ENCODE peak calls at places on chromosomes 7 and 10, in seven cellular contexts. E is IMR-90, Q is neuronal stem cell, B is H9, U is mesenchymal stem cell, A is trophoblast cell, L is H1. Y is an unnamed sample.
A peak's percentile ranks its signal among the peaks of the same experiment; 100 is the strongest.

GRCh38 chr7:117937049-117937448 is 63.8 kb upstream of the CTTNBP2 start:
- DNase-seq in E (no peak), Q (no peak), B (no peak), U (no peak), A (no peak), L (no peak), Y (no peak)

GRCh38 chr7:12705878-12706277 is 18.4 kb downstream of the ARL4A start:
- DNase-seq in E (no peak), Q (no peak), B (no peak), U (no peak), A (no peak), L (no peak), Y (no peak)

GRCh38 chr7:49264530-49264929 is 340.2 kb downstream of the CDC14C start:
- DNase-seq in E (no peak), Q (no peak), B (no peak), U (no peak), A (no peak), L (no peak), Y (no peak)

GRCh38 chr7:9083837-9084236 is 650.4 kb downstream of the NXPH1 start:
- DNase-seq in E (no peak), Q (no peak), B (peak; percentile 28), U (no peak), A (no peak), L (no peak), Y (peak; percentile 19)

GRCh38 chr10:5961405-5962100 is 15.8 kb downstream of the IL15RA start:
- DNase-seq in E (no peak), Q (no peak), B (peak; percentile 19), U (no peak), A (no peak), L (no peak), Y (no peak)

GRCh38 chr10:127577376-127577775 is 28.3 kb downstream of the NPS start:
- DNase-seq in E (peak; percentile 25), Q (no peak), B (no peak), U (peak; percentile 9), A (no peak), L (no peak), Y (no peak)

GRCh38 chr7:48781783-48782182 is 142.6 kb upstream of the CDC14C start:
- DNase-seq in E (no peak), Q (no peak), B (no peak), U (no peak), A (no peak), L (no peak), Y (no peak)

GRCh38 chr7:150631866-150632864 is at the start of gene GIMAP6:
- DNase-seq in E (no peak), Q (no peak), B (no peak), U (no peak), A (no peak), L (no peak), Y (no peak)

GRCh38 chr10:52762088-52762487 is 10.5 kb downstream of the MBL2 start:
- DNase-seq in E (no peak), Q (no peak), B (no peak), U (no peak), A (no peak), L (no peak), Y (no peak)

GRCh38 chr10:3783313-3783689 is 1.7 kb downstream of the KLF6 start:
- DNase-seq in E (peak; percentile 86), Q (no peak), B (peak; percentile 53), U (peak; percentile 76), A (peak; percentile 72), L (peak; percentile 54), Y (peak; percentile 81)

GRCh38 chr7:86991844-86992243 is 67.6 kb downstream of the ELAPOR2 start:
- DNase-seq in E (no peak), Q (no peak), B (no peak), U (peak; percentile 76), A (no peak), L (no peak), Y (no peak)

GRCh38 chr10:69496352-69497234 is 45.3 kb downstream of the TSPAN15 start:
- DNase-seq in E (no peak), Q (no peak), B (no peak), U (no peak), A (no peak), L (no peak), Y (no peak)

GRCh38 chr10:106768204-106768603 is 396.3 kb downstream of the SORCS1 start:
- DNase-seq in E (no peak), Q (no peak), B (no peak), U (no peak), A (no peak), L (no peak), Y (no peak)

GRCh38 chr10:78437407-78437768 is 403.7 kb downstream of the RPS24 start:
- DNase-seq in E (no peak), Q (no peak), B (no peak), U (no peak), A (no peak), L (no peak), Y (no peak)

GRCh38 chr10:66378117-66378876 is 547.5 kb upstream of the LRRTM3 start:
- DNase-seq in E (no peak), Q (no peak), B (no peak), U (no peak), A (no peak), L (no peak), Y (peak; percentile 60)

GRCh38 chr10:78605800-78606350 is 462.9 kb upstream of the ZMIZ1 start:
- DNase-seq in E (no peak), Q (no peak), B (peak; percentile 4), U (no peak), A (peak; percentile 12), L (no peak), Y (no peak)

GRCh38 chr7:27952393-27953290 is 212.7 kb downstream of the TAX1BP1 start:
- DNase-seq in E (peak; percentile 57), Q (no peak), B (no peak), U (no peak), A (no peak), L (no peak), Y (no peak)

GRCh38 chr7:47497367-47498096 is 84.4 kb downstream of the TNS3 start:
- DNase-seq in E (no peak), Q (no peak), B (no peak), U (peak; percentile 69), A (no peak), L (no peak), Y (no peak)

GRCh38 chr10:69061305-69062161 is 26.4 kb upstream of the SRGN start:
- DNase-seq in E (peak; percentile 100), Q (no peak), B (no peak), U (peak; percentile 99), A (peak; percentile 71), L (no peak), Y (no peak)

GRCh38 chr7:80781561-80781979 is 137.3 kb downstream of the SEMA3C start:
- DNase-seq in E (peak; percentile 71), Q (no peak), B (no peak), U (peak; percentile 60), A (no peak), L (no peak), Y (peak; percentile 80)

GRCh38 chr7:114986805-114987204 is 64.9 kb downstream of the MDFIC start:
- DNase-seq in E (peak; percentile 31), Q (no peak), B (no peak), U (peak; percentile 37), A (no peak), L (no peak), Y (peak; percentile 28)

GRCh38 chr10:79929409-79929904 is 19.4 kb downstream of the SFTPD start:
- DNase-seq in E (peak; percentile 58), Q (peak; percentile 65), B (peak; percentile 90), U (peak; percentile 62), A (peak; percentile 78), L (peak; percentile 93), Y (peak; percentile 84)

GRCh38 chr7:21011153-21011552 is 224.5 kb upstream of the SP8 start:
- DNase-seq in E (no peak), Q (no peak), B (no peak), U (no peak), A (peak; percentile 88), L (no peak), Y (no peak)

GRCh38 chr10:114175667-114176066 is 1.7 kb upstream of the CCDC186 start:
- DNase-seq in E (no peak), Q (no peak), B (no peak), U (no peak), A (no peak), L (no peak), Y (no peak)
- H4K8ac ChIP-seq in E (no peak overlapping the region), Q (no peak overlapping the region), B (no peak overlapping the region), U (no peak overlapping the region), A (no peak overlapping the region), L (no peak overlapping the region), Y (no peak overlapping the region)

DNA sequence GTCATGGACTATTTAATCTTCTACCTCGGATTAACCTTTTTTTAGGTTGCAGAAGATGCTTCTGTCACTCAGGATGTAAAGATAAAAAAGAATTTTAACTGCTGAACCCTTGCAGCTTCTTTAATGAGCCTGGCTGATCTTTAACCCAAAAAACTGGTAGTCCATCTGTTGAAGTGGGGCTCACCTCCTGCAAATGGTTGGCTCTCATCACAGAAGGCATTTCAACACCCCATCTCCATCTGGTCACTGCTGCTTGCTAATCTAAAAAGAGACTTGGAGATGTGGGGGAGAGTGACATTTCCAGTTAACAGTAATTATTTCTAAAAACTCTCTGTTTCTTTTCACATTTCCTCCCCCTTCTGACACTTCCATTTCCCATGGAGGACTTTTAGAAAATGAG is 208.6 kb downstream of the LHFPL3 start:
- DNase-seq in E (no peak), Q (no peak), B (no peak), U (no peak), A (no peak), L (no peak), Y (no peak)
- H2AK5ac ChIP-seq in E (no peak overlapping the region), Q (no peak overlapping the region), B (no peak overlapping the region), U (no peak overlapping the region), A (no peak overlapping the region), L (no peak overlapping the region), Y (no peak overlapping the region)

GRCh38 chr10:123571978-123572377 is 94.2 kb upstream of the GPR26 start:
- DNase-seq in E (no peak), Q (no peak), B (peak; percentile 20), U (no peak), A (no peak), L (no peak), Y (no peak)
- H4K8ac ChIP-seq in E (no peak overlapping the region), Q (no peak overlapping the region), B (no peak overlapping the region), U (no peak overlapping the region), A (no peak overlapping the region), L (peak overlapping the region; percentile 9), Y (no peak overlapping the region)

GRCh38 chr7:99469381-99470065 is 3.2 kb upstream of the ZNF789 start:
- DNase-seq in E (no peak), Q (no peak), B (no peak), U (no peak), A (no peak), L (no peak), Y (peak; percentile 45)
- H2AK5ac ChIP-seq in E (no peak overlapping the region), Q (no peak overlapping the region), B (no peak overlapping the region), U (no peak overlapping the region), A (no peak overlapping the region), L (no peak overlapping the region), Y (no peak overlapping the region)

GRCh38 chr7:98051118-98051744 is 55.4 kb upstream of the LMTK2 start:
- DNase-seq in E (no peak), Q (peak; percentile 14), B (peak; percentile 96), U (no peak), A (no peak), L (peak; percentile 97), Y (peak; percentile 89)

GRCh38 chr7:98057157-98057556 is 49.5 kb upstream of the LMTK2 start:
- DNase-seq in E (no peak), Q (no peak), B (no peak), U (no peak), A (no peak), L (no peak), Y (no peak)

GRCh38 chr7:98054585-98054984 is 52.1 kb upstream of the LMTK2 start:
- DNase-seq in E (no peak), Q (no peak), B (no peak), U (no peak), A (peak; percentile 66), L (no peak), Y (no peak)

GRCh38 chr7:98058186-98058585 is 48.5 kb upstream of the LMTK2 start:
- DNase-seq in E (no peak), Q (no peak), B (no peak), U (no peak), A (no peak), L (no peak), Y (no peak)

GRCh38 chr7:98056580-98056979 is 50.1 kb upstream of the LMTK2 start:
- DNase-seq in E (no peak), Q (no peak), B (no peak), U (no peak), A (no peak), L (no peak), Y (no peak)
- H4K8ac ChIP-seq in E (no peak overlapping the region), Q (no peak overlapping the region), B (no peak overlapping the region), U (no peak overlapping the region), A (no peak overlapping the region), L (no peak overlapping the region), Y (no peak overlapping the region)

Y was measured in mesendoderm.